ENCODE peak calls at places on chromosomes 3 and 15, in four cellular contexts. One of them, this sample, is unnamed.

GRCh38 chr3:14016900-14017475 is 107.7 kb downstream of the CHCHD4 start:
- DNase-seq in left ventricle myocardium superior: no peak
- DNase-seq in NCI-H774: no peak
- DNase-seq in NCI-H2081: no peak
- DNase-seq in this sample: no peak

GRCh38 chr3:155179425-155179814 is 99.3 kb downstream of the MME start:
- DNase-seq in NCI-H774: no peak
- DNase-seq in NCI-H2081: no peak
- DNase-seq in left ventricle myocardium superior: no peak
- DNase-seq in this sample: no peak

GRCh38 chr3:23937296-23937695 is 7.8 kb upstream of the NR1D2 start:
- DNase-seq in NCI-H2081: no peak
- DNase-seq in left ventricle myocardium superior: no peak
- DNase-seq in NCI-H774: no peak
- DNase-seq in this sample: no peak

GRCh38 chr3:195715583-195716266 is 5.1 kb upstream of the MUC20 start:
- DNase-seq in NCI-H2081: no peak
- DNase-seq in left ventricle myocardium superior: no peak
- DNase-seq in NCI-H774: no peak
- DNase-seq in this sample: no peak

GRCh38 chr15:60115579-60116415 is 111.7 kb downstream of the FOXB1 start:
- DNase-seq in NCI-H774: no peak
- DNase-seq in left ventricle myocardium superior: no peak
- DNase-seq in NCI-H2081: peak; percentile 25
- DNase-seq in this sample: no peak

GRCh38 chr15:46413799-46414198 is 779.0 kb downstream of the SQOR start:
- DNase-seq in left ventricle myocardium superior: no peak
- DNase-seq in NCI-H2081: no peak
- DNase-seq in NCI-H774: no peak
- DNase-seq in this sample: no peak

GRCh38 chr3:195240171-195240701 is 30.7 kb downstream of the XXYLT1 start:
- DNase-seq in NCI-H774: no peak
- DNase-seq in left ventricle myocardium superior: peak; percentile 74
- DNase-seq in NCI-H2081: no peak
- DNase-seq in this sample: peak; percentile 77

GRCh38 chr3:194633349-194634004 is at the start of gene TMEM44:
- DNase-seq in NCI-H2081: peak; percentile 80
- DNase-seq in NCI-H774: peak; percentile 91
- DNase-seq in left ventricle myocardium superior: peak; percentile 85
- DNase-seq in this sample: peak; percentile 73

GRCh38 chr3:13139471-13140065 is 66.3 kb upstream of the IQSEC1 start:
- DNase-seq in NCI-H774: no peak
- DNase-seq in NCI-H2081: no peak
- DNase-seq in left ventricle myocardium superior: no peak
- DNase-seq in this sample: no peak

GRCh38 chr3:176505878-176506621 is 691.2 kb downstream of the TBL1XR1 start:
- DNase-seq in left ventricle myocardium superior: no peak
- DNase-seq in NCI-H774: no peak
- DNase-seq in NCI-H2081: no peak
- DNase-seq in this sample: no peak